ENCODE peak calls at places on chromosomes 3 and 15, in four cellular contexts. Q is A549, C is gastrocnemius medialis, Z is mucosa of descending colon. O is an unnamed sample. For H3K4me1, the result is how much of the 10 kb centered on the place peaks cover.

GRCh38 chr3:127729556-127730056 is 56.9 kb downstream of the ABTB1 start:
- ATAC-seq in Q (no peak), C (peak), Z (peak), O (no peak)

GRCh38 chr3:54822206-54822605 is 105.7 kb downstream of the LRTM1 start:
- ATAC-seq in Q (no peak), Z (peak), C (peak), O (peak)

GRCh38 chr3:7263347-7264195 is 402.7 kb downstream of the GRM7 start:
- ATAC-seq in Z (no peak), Q (no peak), C (no peak), O (no peak)

GRCh38 chr15:26392956-26393355 is 379.9 kb downstream of the GABRB3 start:
- ATAC-seq in Z (no peak), C (no peak), Q (no peak), O (no peak)

GRCh38 chr3:73071952-73072351 is 10.5 kb downstream of the EBLN2 start:
- ATAC-seq in C (no peak), Q (no peak), Z (no peak), O (no peak)

GRCh38 chr3:90261481-90262433 is 1154.3 kb downstream of the EPHA3 start:
- ATAC-seq in C (no peak), Z (no peak), Q (no peak), O (no peak)

GRCh38 chr15:44102675-44103254 is 92.3 kb downstream of the FRMD5 start:
- ATAC-seq in C (no peak), Q (peak), Z (peak), O (no peak)

GRCh38 chr15:66115568-66116206 is 137.9 kb downstream of the MEGF11 start:
- ATAC-seq in C (no peak), Z (peak), Q (no peak), O (no peak)

GRCh38 chr3:56970401-56971002 is 90.0 kb upstream of the SPATA12 start:
- ATAC-seq in Q (no peak), C (no peak), Z (no peak), O (no peak)

GRCh38 chr15:50262533-50262932 is 3.0 kb downstream of the HDC start:
- ATAC-seq in C (no peak), Z (peak), Q (no peak), O (no peak)

GRCh38 chr3:14441920-14442300 is 39.5 kb downstream of the SLC6A6 start:
- ATAC-seq in Z (no peak), Q (no peak), C (peak), O (no peak)

GRCh38 chr3:42957573-42957972 is 21.5 kb upstream of the GASK1A start:
- ATAC-seq in Q (no peak), C (no peak), Z (no peak), O (no peak)
- TF ChIP-seq CTCF in Q (no peak), C (no peak), Z (no peak), O (no peak)

DNA sequence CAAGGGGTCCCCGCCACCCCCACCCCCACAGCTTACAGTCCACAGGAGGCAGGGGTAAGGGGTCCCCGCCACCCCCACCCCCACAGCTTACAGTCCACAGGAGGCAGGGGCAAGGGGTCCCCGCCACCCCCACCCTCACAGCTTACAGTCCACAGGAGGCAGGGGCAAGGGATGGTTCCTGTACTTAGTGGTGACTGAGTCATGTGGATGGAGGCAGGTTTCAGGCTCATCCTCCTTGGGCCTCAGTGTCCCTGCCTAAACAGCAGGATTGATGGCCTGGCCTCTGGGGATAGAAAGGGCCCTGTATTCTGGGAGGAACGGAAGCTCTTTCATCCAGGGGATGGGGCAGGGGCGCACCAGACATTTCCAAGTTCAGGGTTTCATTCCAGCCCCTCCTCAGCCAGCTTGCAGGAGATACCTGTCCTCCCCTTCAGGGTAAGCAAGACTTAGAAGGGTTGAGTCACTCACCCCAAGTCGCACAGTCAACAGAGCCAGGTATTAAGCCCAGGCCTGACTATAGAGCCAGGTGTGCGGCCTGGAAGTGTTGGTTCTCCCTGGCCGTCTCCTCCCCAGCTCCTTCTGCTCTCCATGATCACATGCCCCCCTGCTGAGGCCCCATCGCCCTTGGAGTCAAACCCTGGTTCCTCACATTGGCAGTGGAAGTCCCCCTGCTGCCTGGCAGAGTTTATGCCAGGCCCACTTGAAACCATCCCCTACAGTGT is 12.5 kb downstream of the CSK start:
- ATAC-seq in Q (no peak), C (no peak), Z (no peak), O (no peak)
- H3K4me1 ChIP-seq in Q (under half), C (under half), Z (under half), O (under half)

GRCh38 chr3:52052831-52053306 is 3.5 kb downstream of the DUSP7 start:
- ATAC-seq in Z (peak), Q (peak), C (peak), O (peak)
- TF ChIP-seq CTCF in Z (no peak), Q (no peak), C (peak), O (no peak)

GRCh38 chr15:75174102-75174501 is 27.6 kb upstream of the C15orf39 start:
- ATAC-seq in Z (no peak), Q (no peak), C (no peak), O (no peak)

GRCh38 chr15:75170203-75170602 is 31.5 kb upstream of the C15orf39 start:
- ATAC-seq in Z (no peak), Q (no peak), C (no peak), O (no peak)

GRCh38 chr15:75172168-75172841 is 29.4 kb upstream of the C15orf39 start:
- ATAC-seq in C (no peak), Z (no peak), Q (no peak), O (no peak)

GRCh38 chr15:75170711-75171341 is 30.9 kb upstream of the C15orf39 start:
- ATAC-seq in C (no peak), Z (no peak), Q (peak), O (no peak)

GRCh38 chr15:75171408-75171807 is 30.3 kb upstream of the C15orf39 start:
- ATAC-seq in C (no peak), Q (no peak), Z (peak), O (no peak)
- H3K4me1 ChIP-seq in C (under half), Q (under half), Z (under half), O (under half)

DNA sequence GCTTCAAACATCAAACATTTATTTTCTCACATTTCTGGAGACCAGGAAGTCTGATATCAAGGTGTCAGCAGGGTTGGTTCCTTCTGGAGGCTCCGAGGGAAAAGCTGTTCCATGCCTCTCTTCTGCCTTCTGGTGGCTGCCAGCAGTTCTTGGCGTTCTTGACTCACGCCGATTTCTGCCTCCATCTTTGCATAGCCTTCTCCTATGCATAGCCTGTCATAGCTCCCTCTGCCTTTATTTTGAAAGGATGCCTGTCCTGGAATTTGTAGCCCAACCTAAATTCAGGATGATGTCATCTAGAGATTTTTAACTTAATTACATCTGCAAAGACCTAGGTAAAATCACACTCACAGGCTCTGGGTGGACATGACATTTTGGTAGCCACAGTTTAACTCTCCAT is 70.4 kb downstream of the RGMA start:
- ATAC-seq in C (peak), Z (no peak), Q (peak), O (no peak)
- TF ChIP-seq CTCF in C (peak), Z (no peak), Q (peak), O (peak)

DNA sequence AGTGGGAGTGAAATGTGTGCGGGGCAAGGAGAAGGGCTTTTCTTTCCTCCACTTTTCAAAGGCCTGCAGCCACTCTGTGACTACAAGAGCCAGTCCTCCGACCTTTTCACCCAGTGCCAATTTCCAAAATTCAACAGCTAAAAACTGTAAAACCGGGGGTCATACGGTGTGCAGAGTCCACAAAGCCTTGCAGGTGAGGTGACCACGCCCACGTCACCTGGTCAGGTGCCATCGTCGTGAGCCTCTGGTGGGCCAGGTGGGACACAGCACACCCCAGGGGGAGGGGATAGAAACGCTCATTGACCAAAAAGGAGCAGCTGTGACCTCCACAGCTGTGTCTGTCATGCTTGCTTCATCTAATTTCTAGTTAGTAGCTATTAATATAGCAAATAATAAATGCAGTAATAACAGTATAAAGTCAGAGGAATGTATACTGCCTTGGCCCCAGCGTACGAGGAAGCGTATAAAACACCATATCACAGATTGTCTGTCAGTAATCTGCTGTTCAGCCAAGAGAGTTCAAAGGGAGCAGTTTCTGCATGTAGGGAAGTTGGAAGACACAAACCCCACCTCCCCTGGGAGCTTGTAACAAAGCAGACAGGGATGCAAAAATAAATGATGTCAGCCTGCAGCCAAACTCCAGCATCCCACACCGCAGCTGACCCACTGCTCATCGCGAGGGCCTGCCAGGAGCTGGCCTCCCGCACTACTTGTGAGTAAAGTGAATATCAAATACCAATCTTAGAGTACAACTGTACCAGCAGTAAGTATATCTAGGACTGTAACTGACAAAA is 86.7 kb downstream of the VGLL4 start:
- ATAC-seq in Q (no peak), Z (peak), C (peak), O (peak)
- H3K4me1 ChIP-seq in Q (under half), Z (under half), C (half or more), O (half or more)

DNA sequence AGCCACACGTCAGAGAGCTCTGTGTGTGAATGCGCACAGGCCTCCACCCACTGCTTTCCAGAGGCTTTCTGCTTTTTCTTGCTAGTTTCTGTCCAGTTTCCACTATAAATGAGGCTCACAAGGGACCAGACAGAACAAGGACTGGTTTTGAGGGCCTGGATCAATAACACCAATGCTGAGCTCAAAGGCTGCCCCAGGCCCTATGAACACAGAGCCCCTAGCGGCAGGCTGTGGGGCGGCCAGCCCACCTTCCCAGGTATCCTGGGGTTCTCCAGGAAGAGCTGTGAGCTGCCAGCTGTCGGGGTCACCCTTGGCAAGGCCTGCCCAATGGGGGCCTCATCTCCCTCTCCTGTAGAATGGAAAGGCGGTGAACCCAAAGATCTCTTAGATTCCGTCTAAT is 2.2 kb upstream of the ITIH3 start:
- ATAC-seq in C (no peak), Q (peak), Z (no peak), O (no peak)
- TF ChIP-seq CTCF in C (no peak), Q (no peak), Z (no peak), O (no peak)

DNA sequence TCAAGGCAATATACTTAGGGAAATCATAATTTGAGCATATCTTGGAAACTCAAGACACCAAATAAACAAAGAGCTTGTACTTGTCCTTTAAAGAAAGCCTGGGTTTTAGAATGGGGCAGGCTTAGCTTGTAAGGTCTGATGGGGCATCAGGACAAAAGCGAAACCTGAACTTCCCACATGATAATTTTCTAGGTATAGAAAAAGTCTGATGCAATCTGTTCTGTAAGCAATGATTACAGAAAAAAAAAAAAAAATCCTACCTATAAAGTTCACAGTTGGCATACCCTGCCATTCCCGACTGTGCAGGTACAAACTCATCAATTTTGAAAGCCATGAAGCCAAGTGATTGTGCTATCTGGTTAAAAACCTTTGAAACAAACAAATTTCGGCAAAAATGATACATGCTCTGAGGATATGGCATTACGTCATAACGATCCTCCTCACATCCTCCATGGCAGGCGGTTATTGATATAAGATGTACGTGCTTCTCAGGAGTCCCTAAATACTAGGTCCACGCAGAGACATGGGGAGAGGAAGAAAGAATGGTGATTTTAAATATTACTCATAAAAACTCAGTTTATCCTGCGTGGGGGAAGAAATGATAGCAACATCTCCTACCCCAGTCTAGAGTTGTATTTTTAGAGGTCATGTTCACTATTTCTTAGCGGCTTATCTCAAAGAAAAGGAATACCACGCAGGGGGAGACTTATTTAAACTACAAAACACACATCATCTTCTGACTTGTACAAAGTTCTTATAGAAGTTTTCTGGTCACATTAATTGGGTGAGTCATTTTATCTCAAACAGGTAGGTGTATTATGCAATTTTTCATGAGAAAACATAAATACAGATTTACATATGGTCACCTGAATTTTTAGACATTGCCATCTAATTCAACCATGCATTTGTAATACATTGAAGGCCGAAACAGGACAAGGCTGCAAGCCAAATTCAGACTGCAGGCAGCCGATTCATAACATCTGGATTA is 27.0 kb downstream of the MB21D2 start:
- ATAC-seq in Z (no peak), Q (no peak), C (no peak), O (no peak)
- H3K4me1 ChIP-seq in Z (under half), Q (half or more), C (under half), O (half or more)

GRCh38 chr3:175198991-175199390 is 339.9 kb downstream of the NAALADL2 start:
- ATAC-seq in Q (no peak), C (no peak), Z (no peak), O (no peak)
- TF ChIP-seq CTCF in Q (no peak), C (no peak), Z (no peak), O (no peak)